ENCODE peak calls at places on chromosomes 16 and 17, in six cellular contexts. D, O, I, Z, N and A are unnamed samples.

GRCh38 chr17:59859444-59860025 is 33.2 kb downstream of the TUBD1 start:
- DNase-seq in O (no peak), N (peak; percentile 30), I (peak; percentile 71), D (no peak), Z (no peak), A (no peak)

GRCh38 chr17:49054342-49055092 is 57.3 kb downstream of the IGF2BP1 start:
- DNase-seq in O (no peak), Z (no peak), D (no peak), I (no peak), N (no peak), A (no peak)

GRCh38 chr16:70685061-70685937 is 554 bp downstream of the MTSS2 start:
- DNase-seq in O (no peak), D (peak; percentile 73), I (no peak), Z (no peak), N (peak; percentile 35), A (peak; percentile 78)

GRCh38 chr16:48525201-48526057 is 84.6 kb downstream of the N4BP1 start:
- DNase-seq in N (no peak), I (no peak), Z (no peak), D (no peak), O (no peak), A (no peak)

GRCh38 chr16:9258423-9259051 is 167.1 kb downstream of the HAPSTR1 start:
- DNase-seq in I (peak; percentile 44), D (peak; percentile 48), N (peak; percentile 64), Z (peak; percentile 83), O (no peak), A (peak; percentile 63)

GRCh38 chr17:46059457-46059856 is 60.4 kb downstream of the STH start:
- DNase-seq in I (no peak), O (no peak), N (peak; percentile 22), Z (no peak), D (no peak), A (no peak)

GRCh38 chr16:35134471-35134870 is 1675.1 kb downstream of the TP53TG3F start:
- DNase-seq in Z (no peak), D (no peak), O (no peak), N (no peak), I (no peak), A (no peak)

GRCh38 chr16:28280881-28281836 is 11.2 kb upstream of the SBK1 start:
- DNase-seq in O (no peak), I (no peak), N (peak; percentile 34), Z (no peak), D (no peak), A (no peak)

GRCh38 chr17:66417300-66417719 is 114.9 kb downstream of the PRKCA start:
- DNase-seq in N (no peak), O (no peak), Z (no peak), D (no peak), I (peak; percentile 59), A (no peak)

GRCh38 chr17:19000531-19001011 is 4.0 kb downstream of the FAM83G start:
- DNase-seq in N (peak; percentile 22), D (no peak), O (no peak), Z (no peak), I (no peak), A (peak; percentile 74)

GRCh38 chr16:86354641-86355040 is 155.7 kb upstream of the FOXF1 start:
- DNase-seq in Z (no peak), D (no peak), I (no peak), N (no peak), O (no peak), A (no peak)

GRCh38 chr17:4666296-4666695 is 24.8 kb upstream of the ALOX15 start:
- DNase-seq in D (no peak), I (no peak), N (no peak), Z (no peak), O (no peak), A (no peak)

GRCh38 chr16:68893710-68894705 is 50.7 kb downstream of the TANGO6 start:
- DNase-seq in I (peak; percentile 35), D (no peak), Z (peak; percentile 56), N (peak; percentile 23), O (no peak), A (no peak)

GRCh38 chr17:61689610-61690180 is 98.7 kb upstream of the NACA2 start:
- DNase-seq in N (no peak), O (no peak), I (no peak), D (no peak), Z (no peak), A (no peak)

GRCh38 chr16:5845046-5845445 is 747.5 kb upstream of the EEF2KMT start:
- DNase-seq in O (no peak), N (no peak), Z (no peak), I (no peak), D (no peak), A (no peak)

GRCh38 chr17:39834017-39834416 is 30.1 kb downstream of the IKZF3 start:
- DNase-seq in D (no peak), O (no peak), N (no peak), I (no peak), Z (no peak), A (no peak)

GRCh38 chr17:7097940-7098339 is 16.7 kb downstream of the ASGR2 start:
- DNase-seq in N (no peak), I (no peak), D (no peak), O (no peak), Z (no peak), A (no peak)

GRCh38 chr16:2468725-2469398 is 2.2 kb upstream of the NTN3 start:
- DNase-seq in D (no peak), I (no peak), N (no peak), Z (peak; percentile 59), O (peak; percentile 49), A (peak; percentile 89)

GRCh38 chr17:50953831-50954601 is 87.9 kb upstream of the TOB1 start:
- DNase-seq in D (no peak), O (no peak), I (no peak), Z (no peak), N (no peak), A (peak; percentile 84)

GRCh38 chr16:63745456-63745855 is 1376.4 kb downstream of the CDH11 start:
- DNase-seq in O (no peak), I (no peak), D (no peak), N (no peak), Z (no peak), A (no peak)

GRCh38 chr16:16797239-16797638 is 418.3 kb downstream of the NPIPA7 start:
- DNase-seq in D (no peak), O (no peak), Z (no peak), I (no peak), N (peak; percentile 29), A (no peak)

GRCh38 chr16:87436225-87437172 is 44.4 kb downstream of the MAP1LC3B start:
- DNase-seq in N (no peak), O (no peak), I (no peak), Z (no peak), D (no peak), A (peak; percentile 77)

GRCh38 chr16:3180445-3180878 is 7.5 kb upstream of the OR1F1 start:
- DNase-seq in D (no peak), N (peak; percentile 81), I (no peak), Z (peak; percentile 95), O (no peak), A (no peak)

GRCh38 chr17:51869387-51869786 is 289.1 kb downstream of the CA10 start:
- DNase-seq in D (no peak), N (peak; percentile 21), O (no peak), Z (peak; percentile 61), I (peak; percentile 23), A (no peak)

GRCh38 chr17:74852237-74853047 is 7.2 kb downstream of the GRIN2C start:
- DNase-seq in Z (peak; percentile 86), D (no peak), I (peak; percentile 67), N (peak; percentile 81), O (no peak), A (peak; percentile 81)

DNA sequence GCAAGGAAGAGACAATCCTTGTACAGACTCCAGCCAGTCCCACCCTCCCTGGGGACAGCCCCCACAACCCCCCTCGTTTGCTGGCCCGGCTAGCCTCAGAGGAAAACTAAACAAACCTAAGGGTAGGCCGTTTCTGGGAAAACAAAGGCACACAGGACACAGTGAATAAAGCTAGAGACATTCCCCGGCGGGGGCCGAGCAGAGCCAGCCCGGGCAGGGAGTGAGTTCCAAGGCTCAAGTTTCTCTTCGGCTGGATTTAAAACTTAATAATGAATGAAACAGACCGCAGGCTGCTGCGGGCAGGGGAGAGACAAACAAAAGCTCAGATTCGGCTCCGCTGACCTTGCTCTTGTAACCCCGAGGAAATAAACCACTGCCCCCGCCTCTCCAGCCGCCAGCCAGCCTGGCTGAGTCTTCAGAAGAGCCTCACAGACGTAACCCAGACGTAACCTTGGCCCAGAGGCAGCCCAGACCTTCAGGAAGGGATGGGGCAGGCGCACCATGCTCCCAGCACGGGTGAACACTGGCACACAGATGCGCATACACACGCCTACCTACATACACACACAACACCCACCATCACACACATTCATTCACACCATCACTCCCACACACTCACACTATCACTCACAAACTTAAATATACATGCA is 216.0 kb downstream of the ZNF423 start:
- DNase-seq in N (no peak), O (no peak), D (no peak), I (peak; percentile 56), Z (peak; percentile 66), A (peak; percentile 81)
- TF ChIP-seq TAF1 in N (no peak), O (no peak), D (no peak), I (no peak), Z (no peak), A (no peak)

GRCh38 chr17:82000803-82001649 is 21.7 kb downstream of the CENPX start:
- DNase-seq in D (no peak), N (no peak), Z (peak; percentile 47), O (no peak), I (no peak), A (no peak)

GRCh38 chr17:82004485-82005455 is 17.9 kb downstream of the CENPX start:
- DNase-seq in O (no peak), N (no peak), I (no peak), Z (no peak), D (no peak), A (no peak)

GRCh38 chr17:82001657-82002056 is 21.0 kb downstream of the CENPX start:
- DNase-seq in D (no peak), Z (no peak), I (no peak), N (no peak), O (no peak), A (no peak)

GRCh38 chr17:82005701-82006348 is 16.9 kb downstream of the CENPX start:
- DNase-seq in Z (no peak), N (no peak), I (no peak), D (no peak), O (no peak), A (no peak)

GRCh38 chr17:82003411-82004381 is 19.0 kb downstream of the CENPX start:
- DNase-seq in N (no peak), O (no peak), I (peak; percentile 92), Z (peak; percentile 51), D (no peak), A (no peak)
- TF ChIP-seq TAF1 in N (no peak), O (no peak), I (peak; percentile 61), Z (no peak), D (no peak), A (peak; percentile 47)

GRCh38 chr17:57622886-57623433 is 122.1 kb downstream of the CCDC182 start:
- DNase-seq in I (peak; percentile 43), O (peak; percentile 34), D (no peak), N (peak; percentile 29), Z (no peak), A (peak; percentile 82)
- TF ChIP-seq TAF1 in I (no peak), O (peak; percentile 49), D (no peak), N (no peak), Z (no peak), A (no peak)

DNA sequence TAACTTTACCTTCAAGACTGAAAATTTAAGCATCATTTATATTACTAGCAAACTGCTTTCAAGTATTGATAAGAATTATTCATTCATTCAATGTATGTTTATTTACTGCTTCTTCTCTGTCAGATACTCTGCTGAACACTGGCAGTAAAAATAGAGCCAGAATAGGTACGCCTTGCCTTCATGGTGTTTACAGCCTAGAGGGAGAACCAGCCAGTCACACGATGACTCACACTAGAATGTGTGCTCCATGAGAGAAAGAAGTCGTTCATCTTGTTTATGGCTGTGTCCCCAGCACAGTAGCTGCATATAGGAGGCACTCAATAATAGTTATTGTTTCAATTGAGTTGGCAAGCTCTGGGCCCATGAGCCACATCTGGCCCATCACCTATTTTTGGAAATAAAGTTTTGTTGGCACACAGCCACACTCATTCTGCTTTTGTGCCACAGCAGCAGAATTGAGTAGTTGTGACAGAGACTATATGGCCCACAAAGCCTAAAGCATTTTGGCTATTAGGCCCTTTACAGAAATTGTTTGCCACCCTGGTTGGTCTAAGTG is 84.2 kb downstream of the TMC6 start:
- DNase-seq in D (no peak), N (no peak), I (no peak), O (no peak), Z (no peak), A (no peak)
- TF ChIP-seq TAF1 in D (no peak), N (no peak), I (no peak), O (no peak), Z (no peak), A (no peak)